ENCODE peak calls at places on chromosomes 11 and 22, in nine cellular contexts. Y, L, V, O, X, D, Q, Z and A are unnamed samples.

GRCh38 chr22:23816552-23816976 is 22.2 kb downstream of the DERL3 start:
- DNase-seq in Y (no peak), L (no peak), V (no peak), O (no peak), X (peak), D (no peak), Q (no peak), Z (no peak), A (peak)

GRCh38 chr11:108431997-108432396 is 35.3 kb downstream of the C11orf65 start:
- DNase-seq in Y (no peak), L (no peak), V (no peak), O (no peak), X (no peak), D (no peak), Q (no peak), Z (no peak), A (no peak)

GRCh38 chr22:49377306-49377705 is 450.4 kb downstream of the BRD1 start:
- DNase-seq in Y (no peak), L (no peak), V (no peak), O (peak), X (peak), D (no peak), Q (no peak), Z (no peak), A (no peak)

GRCh38 chr11:12845739-12846358 is 163.3 kb upstream of the RASSF10 start:
- DNase-seq in Y (peak), L (no peak), V (no peak), O (no peak), X (no peak), D (no peak), Q (no peak), Z (peak), A (no peak)

GRCh38 chr22:24099661-24100060 is 81.6 kb upstream of the SUSD2 start:
- DNase-seq in Y (no peak), L (no peak), V (no peak), O (no peak), X (peak), D (no peak), Q (no peak), Z (no peak), A (no peak)

GRCh38 chr11:105273660-105274280 is 134.2 kb upstream of the CARD18 start:
- DNase-seq in Y (no peak), L (no peak), V (no peak), O (no peak), X (no peak), D (no peak), Q (no peak), Z (no peak), A (no peak)

GRCh38 chr11:131839326-131839725 is 468.9 kb downstream of the NTM start:
- DNase-seq in Y (no peak), L (no peak), V (no peak), O (no peak), X (no peak), D (no peak), Q (no peak), Z (no peak), A (no peak)

GRCh38 chr11:130672911-130673310 is 224.5 kb downstream of the ADAMTS15 start:
- DNase-seq in Y (no peak), L (no peak), V (peak), O (no peak), X (no peak), D (no peak), Q (no peak), Z (no peak), A (peak)

GRCh38 chr22:22710719-22711531 is 66.5 kb downstream of the GGTLC2 start:
- DNase-seq in Y (peak), L (peak), V (no peak), O (peak), X (no peak), D (peak), Q (peak), Z (no peak), A (peak)